ENCODE peak calls at places on chromosomes 6 and 20, in nine cellular contexts. One of them, this sample, is unnamed.

GRCh38 chr20:37325206-37325605 is 20.7 kb upstream of the SRC start:
- DNase-seq in brain microvascular endothelial cell: no peak
- DNase-seq in spleen: peak
- DNase-seq in A549: no peak
- DNase-seq in body of pancreas: no peak
- DNase-seq in psoas muscle: no peak
- DNase-seq in bronchial epithelial cell: no peak
- DNase-seq in stomach: no peak
- DNase-seq in heart left ventricle: no peak
- DNase-seq in this sample: no peak

GRCh38 chr6:80969439-80969838 is 783.0 kb downstream of the TENT5A start:
- DNase-seq in heart left ventricle: no peak
- DNase-seq in A549: no peak
- DNase-seq in spleen: no peak
- DNase-seq in stomach: no peak
- DNase-seq in brain microvascular endothelial cell: no peak
- DNase-seq in body of pancreas: no peak
- DNase-seq in psoas muscle: no peak
- DNase-seq in bronchial epithelial cell: peak
- DNase-seq in this sample: no peak

GRCh38 chr6:106659859-106660258 is 30.5 kb downstream of the QRSL1 start:
- DNase-seq in A549: no peak
- DNase-seq in psoas muscle: no peak
- DNase-seq in heart left ventricle: no peak
- DNase-seq in body of pancreas: no peak
- DNase-seq in spleen: no peak
- DNase-seq in stomach: no peak
- DNase-seq in bronchial epithelial cell: no peak
- DNase-seq in brain microvascular endothelial cell: no peak
- DNase-seq in this sample: no peak

GRCh38 chr6:167448378-167448777 is 123.5 kb downstream of the TTLL2 start:
- DNase-seq in stomach: no peak
- DNase-seq in A549: no peak
- DNase-seq in heart left ventricle: no peak
- DNase-seq in spleen: no peak
- DNase-seq in psoas muscle: no peak
- DNase-seq in bronchial epithelial cell: no peak
- DNase-seq in brain microvascular endothelial cell: no peak
- DNase-seq in body of pancreas: no peak
- DNase-seq in this sample: no peak

GRCh38 chr6:7461416-7461815 is 71.8 kb downstream of the RIOK1 start:
- DNase-seq in psoas muscle: no peak
- DNase-seq in body of pancreas: no peak
- DNase-seq in brain microvascular endothelial cell: no peak
- DNase-seq in stomach: no peak
- DNase-seq in heart left ventricle: no peak
- DNase-seq in A549: no peak
- DNase-seq in spleen: no peak
- DNase-seq in bronchial epithelial cell: peak
- DNase-seq in this sample: no peak

GRCh38 chr6:43706788-43707187 is 19.2 kb upstream of the MRPS18A start:
- DNase-seq in stomach: no peak
- DNase-seq in heart left ventricle: no peak
- DNase-seq in psoas muscle: no peak
- DNase-seq in A549: no peak
- DNase-seq in bronchial epithelial cell: no peak
- DNase-seq in body of pancreas: no peak
- DNase-seq in spleen: no peak
- DNase-seq in brain microvascular endothelial cell: peak
- DNase-seq in this sample: no peak

GRCh38 chr6:107488875-107489635 is 862 bp upstream of the SOBP start:
- DNase-seq in spleen: peak
- DNase-seq in brain microvascular endothelial cell: no peak
- DNase-seq in bronchial epithelial cell: no peak
- DNase-seq in heart left ventricle: peak
- DNase-seq in stomach: no peak
- DNase-seq in psoas muscle: peak
- DNase-seq in body of pancreas: peak
- DNase-seq in A549: peak
- DNase-seq in this sample: no peak

GRCh38 chr6:34174846-34175399 is 29.0 kb upstream of the GRM4 start:
- DNase-seq in body of pancreas: no peak
- DNase-seq in spleen: peak
- DNase-seq in heart left ventricle: no peak
- DNase-seq in bronchial epithelial cell: no peak
- DNase-seq in A549: no peak
- DNase-seq in brain microvascular endothelial cell: no peak
- DNase-seq in stomach: peak
- DNase-seq in psoas muscle: no peak
- DNase-seq in this sample: no peak

GRCh38 chr20:16438100-16438499 is 135.1 kb downstream of the KIF16B start:
- DNase-seq in body of pancreas: no peak
- DNase-seq in bronchial epithelial cell: no peak
- DNase-seq in spleen: no peak
- DNase-seq in heart left ventricle: no peak
- DNase-seq in stomach: no peak
- DNase-seq in brain microvascular endothelial cell: no peak
- DNase-seq in A549: no peak
- DNase-seq in psoas muscle: no peak
- DNase-seq in this sample: no peak

GRCh38 chr20:46965477-46965876 is 70.8 kb downstream of the EYA2 start:
- DNase-seq in body of pancreas: no peak
- DNase-seq in brain microvascular endothelial cell: no peak
- DNase-seq in psoas muscle: no peak
- DNase-seq in stomach: peak
- DNase-seq in A549: no peak
- DNase-seq in bronchial epithelial cell: peak
- DNase-seq in spleen: peak
- DNase-seq in heart left ventricle: no peak
- DNase-seq in this sample: no peak

GRCh38 chr6:30749554-30750378 is 5.4 kb upstream of the IER3 start:
- DNase-seq in bronchial epithelial cell: peak
- DNase-seq in psoas muscle: no peak
- DNase-seq in body of pancreas: peak
- DNase-seq in brain microvascular endothelial cell: no peak
- DNase-seq in heart left ventricle: no peak
- DNase-seq in stomach: peak
- DNase-seq in A549: no peak
- DNase-seq in spleen: no peak
- DNase-seq in this sample: no peak
- TF ChIP-seq CTCF in bronchial epithelial cell: no peak
- TF ChIP-seq CTCF in psoas muscle: no peak
- TF ChIP-seq CTCF in body of pancreas: peak
- TF ChIP-seq CTCF in brain microvascular endothelial cell: no peak
- TF ChIP-seq CTCF in heart left ventricle: no peak
- TF ChIP-seq CTCF in stomach: no peak
- TF ChIP-seq CTCF in A549: no peak
- TF ChIP-seq CTCF in spleen: no peak
- TF ChIP-seq CTCF in this sample: no peak

DNA sequence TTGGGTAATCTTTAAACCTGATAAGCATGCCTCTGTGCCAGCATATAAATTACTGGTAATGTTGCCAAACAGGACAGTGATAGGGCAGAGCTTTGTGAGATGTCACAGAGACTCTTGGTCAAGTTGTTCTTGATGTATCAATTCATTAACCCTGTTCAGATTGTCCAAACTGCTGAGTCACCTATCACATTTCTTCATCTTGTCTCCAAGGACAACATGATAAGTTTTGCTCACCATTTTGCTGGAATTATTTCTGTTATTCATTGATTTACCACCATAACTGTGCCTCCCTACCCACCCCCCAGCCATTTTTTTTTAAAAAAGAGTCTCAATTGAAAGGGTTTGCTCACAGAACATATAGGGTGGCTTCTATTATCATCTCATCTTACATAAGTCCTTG is 19.5 kb upstream of the GMNN start:
- DNase-seq in brain microvascular endothelial cell: no peak
- DNase-seq in body of pancreas: no peak
- DNase-seq in spleen: no peak
- DNase-seq in bronchial epithelial cell: no peak
- DNase-seq in stomach: no peak
- DNase-seq in psoas muscle: no peak
- DNase-seq in heart left ventricle: no peak
- DNase-seq in A549: no peak
- DNase-seq in this sample: no peak
- TF ChIP-seq CTCF in brain microvascular endothelial cell: no peak
- TF ChIP-seq CTCF in body of pancreas: no peak
- TF ChIP-seq CTCF in spleen: no peak
- TF ChIP-seq CTCF in bronchial epithelial cell: no peak
- TF ChIP-seq CTCF in stomach: no peak
- TF ChIP-seq CTCF in psoas muscle: no peak
- TF ChIP-seq CTCF in heart left ventricle: no peak
- TF ChIP-seq CTCF in A549: no peak
- TF ChIP-seq CTCF in this sample: no peak

DNA sequence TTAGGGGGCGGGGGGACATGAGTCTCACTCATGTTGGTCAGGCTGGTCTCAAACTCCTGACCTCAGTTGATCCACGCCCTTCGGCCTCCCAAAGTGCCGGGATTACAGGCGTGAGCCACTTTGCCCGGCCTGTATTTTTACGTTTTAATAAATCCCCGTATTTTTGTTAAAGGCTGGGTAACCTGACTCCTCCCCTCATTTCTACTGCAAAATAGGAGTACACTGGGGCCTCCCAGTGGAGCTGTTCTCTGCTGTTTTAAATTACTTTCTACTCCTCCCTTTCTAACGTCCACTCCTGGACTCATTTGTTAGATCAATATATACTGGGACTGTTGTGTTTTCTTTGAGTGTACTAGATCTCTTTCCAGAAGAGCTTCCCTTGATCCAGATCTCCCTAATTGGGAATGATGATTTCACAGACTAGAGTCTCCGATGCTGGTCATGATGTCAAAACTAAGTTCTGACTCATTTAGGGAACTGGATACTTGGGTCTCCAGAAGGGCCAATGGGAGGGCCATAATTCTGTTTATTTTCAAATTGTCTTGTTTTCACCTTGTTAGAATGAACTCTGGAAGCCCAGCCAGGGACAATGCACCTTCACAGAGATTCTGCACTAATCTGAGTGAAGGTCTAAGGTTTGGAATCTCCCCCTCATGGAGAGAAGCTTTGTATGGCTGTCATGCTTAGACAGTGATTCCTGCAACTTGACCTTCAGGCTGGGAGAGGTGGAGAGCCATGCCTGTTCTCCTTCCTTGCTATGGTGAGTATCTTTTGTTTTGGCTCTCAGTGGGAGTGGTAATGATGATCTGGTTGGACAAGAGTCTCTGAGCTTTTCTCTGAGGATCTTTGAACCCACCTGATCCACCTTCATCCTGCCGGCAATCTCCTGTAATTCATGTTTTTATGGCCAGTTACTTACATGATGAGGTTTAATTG is 9.4 kb downstream of the HSPA1B start:
- DNase-seq in psoas muscle: no peak
- DNase-seq in heart left ventricle: no peak
- DNase-seq in body of pancreas: no peak
- DNase-seq in spleen: no peak
- DNase-seq in A549: no peak
- DNase-seq in stomach: no peak
- DNase-seq in brain microvascular endothelial cell: no peak
- DNase-seq in bronchial epithelial cell: peak
- DNase-seq in this sample: no peak
- TF ChIP-seq CTCF in psoas muscle: no peak
- TF ChIP-seq CTCF in heart left ventricle: no peak
- TF ChIP-seq CTCF in body of pancreas: no peak
- TF ChIP-seq CTCF in spleen: no peak
- TF ChIP-seq CTCF in A549: no peak
- TF ChIP-seq CTCF in stomach: no peak
- TF ChIP-seq CTCF in brain microvascular endothelial cell: peak
- TF ChIP-seq CTCF in bronchial epithelial cell: no peak
- TF ChIP-seq CTCF in this sample: no peak

DNA sequence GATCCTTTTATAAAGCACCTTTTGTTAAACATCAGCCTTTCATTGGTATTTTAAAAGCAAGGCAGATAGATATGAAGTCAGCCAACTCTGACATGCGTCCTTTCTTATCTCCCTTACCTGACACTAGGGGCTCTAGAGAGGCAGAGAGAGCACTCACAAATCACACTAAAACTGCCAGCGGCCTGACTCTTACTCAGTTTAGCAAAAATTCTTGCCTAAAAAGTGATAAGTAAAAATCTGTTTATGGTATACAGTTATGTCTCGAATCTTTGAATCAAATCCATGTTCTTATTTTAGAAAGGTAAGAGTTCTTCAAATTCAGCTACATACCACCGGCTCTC is 10.4 kb upstream of the TDRD6 start:
- DNase-seq in heart left ventricle: no peak
- DNase-seq in stomach: no peak
- DNase-seq in brain microvascular endothelial cell: no peak
- DNase-seq in psoas muscle: no peak
- DNase-seq in body of pancreas: no peak
- DNase-seq in spleen: no peak
- DNase-seq in A549: peak
- DNase-seq in bronchial epithelial cell: no peak
- DNase-seq in this sample: no peak
- TF ChIP-seq CTCF in heart left ventricle: no peak
- TF ChIP-seq CTCF in stomach: no peak
- TF ChIP-seq CTCF in brain microvascular endothelial cell: peak
- TF ChIP-seq CTCF in psoas muscle: no peak
- TF ChIP-seq CTCF in body of pancreas: no peak
- TF ChIP-seq CTCF in spleen: no peak
- TF ChIP-seq CTCF in A549: no peak
- TF ChIP-seq CTCF in bronchial epithelial cell: peak
- TF ChIP-seq CTCF in this sample: no peak

GRCh38 chr20:64032706-64033624 is 3.0 kb upstream of the C20orf204 start:
- DNase-seq in heart left ventricle: no peak
- DNase-seq in bronchial epithelial cell: no peak
- DNase-seq in spleen: peak
- DNase-seq in A549: no peak
- DNase-seq in brain microvascular endothelial cell: no peak
- DNase-seq in psoas muscle: no peak
- DNase-seq in stomach: no peak
- DNase-seq in body of pancreas: no peak
- DNase-seq in this sample: no peak

GRCh38 chr20:64031822-64032314 is 4.1 kb upstream of the C20orf204 start:
- DNase-seq in stomach: no peak
- DNase-seq in A549: no peak
- DNase-seq in heart left ventricle: no peak
- DNase-seq in spleen: no peak
- DNase-seq in body of pancreas: no peak
- DNase-seq in brain microvascular endothelial cell: no peak
- DNase-seq in bronchial epithelial cell: no peak
- DNase-seq in psoas muscle: no peak
- DNase-seq in this sample: no peak

GRCh38 chr20:64035066-64035932 is 683 bp upstream of the C20orf204 start:
- DNase-seq in stomach: no peak
- DNase-seq in psoas muscle: no peak
- DNase-seq in brain microvascular endothelial cell: no peak
- DNase-seq in body of pancreas: no peak
- DNase-seq in heart left ventricle: no peak
- DNase-seq in A549: no peak
- DNase-seq in spleen: peak
- DNase-seq in bronchial epithelial cell: no peak
- DNase-seq in this sample: no peak

GRCh38 chr20:64035933-64036345 is at the start of gene C20orf204:
- DNase-seq in bronchial epithelial cell: no peak
- DNase-seq in heart left ventricle: no peak
- DNase-seq in A549: no peak
- DNase-seq in stomach: no peak
- DNase-seq in spleen: no peak
- DNase-seq in body of pancreas: no peak
- DNase-seq in brain microvascular endothelial cell: no peak
- DNase-seq in psoas muscle: no peak
- DNase-seq in this sample: no peak

GRCh38 chr20:64033981-64034493 is 1.9 kb upstream of the C20orf204 start:
- DNase-seq in A549: no peak
- DNase-seq in brain microvascular endothelial cell: no peak
- DNase-seq in psoas muscle: no peak
- DNase-seq in heart left ventricle: peak
- DNase-seq in bronchial epithelial cell: no peak
- DNase-seq in spleen: peak
- DNase-seq in stomach: no peak
- DNase-seq in body of pancreas: no peak
- DNase-seq in this sample: no peak
- TF ChIP-seq CTCF in A549: no peak
- TF ChIP-seq CTCF in brain microvascular endothelial cell: no peak
- TF ChIP-seq CTCF in psoas muscle: no peak
- TF ChIP-seq CTCF in heart left ventricle: no peak
- TF ChIP-seq CTCF in bronchial epithelial cell: no peak
- TF ChIP-seq CTCF in spleen: no peak
- TF ChIP-seq CTCF in stomach: no peak
- TF ChIP-seq CTCF in body of pancreas: no peak
- TF ChIP-seq CTCF in this sample: no peak